ENCODE peak calls at places on chromosomes 3 and 15, in five cellular contexts. G, S, I, C and D are unnamed samples.

GRCh38 chr3:53819163-53819868 is 26.9 kb downstream of the CHDH start:
- DNase-seq in C (no peak), I (peak), S (no peak), G (peak), D (no peak)

GRCh38 chr3:149180057-149180573 is 41.5 kb downstream of the CP start:
- DNase-seq in I (no peak), S (peak), G (peak), C (peak), D (no peak)

GRCh38 chr15:77026501-77027110 is 31.7 kb downstream of the PSTPIP1 start:
- DNase-seq in C (no peak), G (peak), S (no peak), I (peak), D (no peak)

GRCh38 chr3:134651347-134652041 is 672 bp upstream of the KY start:
- DNase-seq in G (peak), C (no peak), S (peak), I (no peak), D (no peak)

GRCh38 chr3:107432013-107432515 is 54.8 kb downstream of the CCDC54 start:
- DNase-seq in I (no peak), G (no peak), S (peak), C (no peak), D (no peak)

GRCh38 chr15:80587816-80588456 is 107.2 kb upstream of the ABHD17C start:
- DNase-seq in C (no peak), G (peak), I (no peak), S (no peak), D (no peak)

GRCh38 chr3:146747928-146748327 is 142.8 kb upstream of the PLSCR5 start:
- DNase-seq in I (no peak), S (no peak), G (no peak), C (peak), D (no peak)

GRCh38 chr15:42392309-42393024 is 33.2 kb downstream of the CAPN3 start:
- DNase-seq in G (no peak), S (no peak), I (no peak), C (no peak), D (no peak)

GRCh38 chr15:64619880-64620839 is 155.2 kb downstream of the RBPMS2 start:
- DNase-seq in G (no peak), I (no peak), C (no peak), S (peak), D (no peak)

GRCh38 chr3:31981206-31982181 is at the start of the genes OSBPL10 and ZNF860:
- DNase-seq in I (peak), S (peak), C (peak), G (peak), D (peak)

GRCh38 chr3:139537325-139537724 is 2.2 kb downstream of the RBP1 start:
- DNase-seq in I (no peak), G (no peak), C (no peak), S (peak), D (no peak)

GRCh38 chr15:48076454-48076853 is 44.3 kb upstream of the SLC24A5 start:
- DNase-seq in C (no peak), G (no peak), S (no peak), I (no peak), D (peak)

GRCh38 chr3:138850151-138850550 is 15.4 kb upstream of the PIK3CB start:
- DNase-seq in S (no peak), I (peak), G (no peak), C (no peak), D (no peak)

GRCh38 chr3:9214185-9214584 is 35.3 kb downstream of the SRGAP3 start:
- DNase-seq in S (peak), I (no peak), C (no peak), G (no peak), D (no peak)

GRCh38 chr3:37918627-37919026 is 56.9 kb downstream of the CTDSPL start:
- DNase-seq in G (no peak), C (no peak), S (no peak), I (no peak), D (no peak)

GRCh38 chr3:164341086-164341485 is 737.2 kb downstream of the SI start:
- DNase-seq in C (no peak), G (no peak), S (no peak), I (no peak), D (no peak)

GRCh38 chr3:137766069-137766960 is 2.2 kb downstream of the SOX14 start:
- DNase-seq in G (no peak), I (peak), S (no peak), C (no peak), D (no peak)

GRCh38 chr3:10228248-10228950 is 19.9 kb upstream of the TATDN2 start:
- DNase-seq in C (no peak), I (peak), S (no peak), G (no peak), D (no peak)

GRCh38 chr3:112894258-112894657 is 47.6 kb upstream of the CD200R1L start:
- DNase-seq in C (peak), S (peak), G (no peak), I (no peak), D (no peak)

GRCh38 chr3:160602259-160602658 is 36.9 kb upstream of the KPNA4 start:
- DNase-seq in G (no peak), C (no peak), S (no peak), I (no peak), D (no peak)